ENCODE peak calls at places on chromosomes 1 and 21, in eight cellular contexts. One of them, this sample, is unnamed.

GRCh38 chr1:8554956-8555534 is 237.1 kb downstream of the SLC45A1 start:
- DNase-seq in fibroblast of pulmonary artery: peak
- DNase-seq in kidney: no peak
- DNase-seq in mammary epithelial cell: peak
- DNase-seq in GM12865: no peak
- DNase-seq in foreskin fibroblast: no peak
- DNase-seq in kidney epithelial cell: peak
- DNase-seq in body of pancreas: peak
- DNase-seq in this sample: no peak

GRCh38 chr1:198601936-198602889 is 36.6 kb upstream of the PTPRC start:
- DNase-seq in kidney epithelial cell: no peak
- DNase-seq in mammary epithelial cell: no peak
- DNase-seq in foreskin fibroblast: peak
- DNase-seq in body of pancreas: no peak
- DNase-seq in kidney: no peak
- DNase-seq in GM12865: peak
- DNase-seq in fibroblast of pulmonary artery: no peak
- DNase-seq in this sample: no peak

GRCh38 chr1:26064591-26064990 is 2.8 kb downstream of the TRIM63 start:
- DNase-seq in kidney epithelial cell: peak
- DNase-seq in fibroblast of pulmonary artery: no peak
- DNase-seq in GM12865: no peak
- DNase-seq in foreskin fibroblast: no peak
- DNase-seq in body of pancreas: no peak
- DNase-seq in mammary epithelial cell: peak
- DNase-seq in kidney: no peak
- DNase-seq in this sample: no peak

GRCh38 chr1:1033731-1034437 is 14.0 kb downstream of the AGRN start:
- DNase-seq in kidney epithelial cell: no peak
- DNase-seq in body of pancreas: no peak
- DNase-seq in mammary epithelial cell: no peak
- DNase-seq in GM12865: no peak
- DNase-seq in fibroblast of pulmonary artery: no peak
- DNase-seq in foreskin fibroblast: no peak
- DNase-seq in kidney: no peak
- DNase-seq in this sample: no peak

GRCh38 chr21:42390696-42391095 is 5.2 kb downstream of the TMPRSS3 start:
- DNase-seq in kidney epithelial cell: no peak
- DNase-seq in GM12865: no peak
- DNase-seq in foreskin fibroblast: no peak
- DNase-seq in fibroblast of pulmonary artery: no peak
- DNase-seq in kidney: no peak
- DNase-seq in mammary epithelial cell: no peak
- DNase-seq in body of pancreas: no peak
- DNase-seq in this sample: no peak

GRCh38 chr1:33338495-33339211 is 17.8 kb upstream of the A3GALT2 start:
- DNase-seq in GM12865: no peak
- DNase-seq in kidney epithelial cell: no peak
- DNase-seq in kidney: peak
- DNase-seq in fibroblast of pulmonary artery: peak
- DNase-seq in body of pancreas: peak
- DNase-seq in mammary epithelial cell: peak
- DNase-seq in foreskin fibroblast: peak
- DNase-seq in this sample: peak

GRCh38 chr1:173042806-173043205 is 7.9 kb downstream of the TNFSF18 start:
- DNase-seq in kidney: no peak
- DNase-seq in kidney epithelial cell: no peak
- DNase-seq in GM12865: no peak
- DNase-seq in fibroblast of pulmonary artery: peak
- DNase-seq in mammary epithelial cell: no peak
- DNase-seq in body of pancreas: no peak
- DNase-seq in foreskin fibroblast: no peak
- DNase-seq in this sample: peak

GRCh38 chr1:12528021-12528852 is 89.8 kb downstream of the DHRS3 start:
- DNase-seq in body of pancreas: peak
- DNase-seq in kidney: peak
- DNase-seq in kidney epithelial cell: no peak
- DNase-seq in GM12865: no peak
- DNase-seq in foreskin fibroblast: peak
- DNase-seq in fibroblast of pulmonary artery: peak
- DNase-seq in mammary epithelial cell: no peak
- DNase-seq in this sample: no peak

GRCh38 chr21:42835611-42836401 is 43.5 kb downstream of the WDR4 start:
- DNase-seq in kidney: peak
- DNase-seq in GM12865: no peak
- DNase-seq in fibroblast of pulmonary artery: no peak
- DNase-seq in body of pancreas: no peak
- DNase-seq in foreskin fibroblast: no peak
- DNase-seq in kidney epithelial cell: no peak
- DNase-seq in mammary epithelial cell: no peak
- DNase-seq in this sample: no peak

GRCh38 chr1:44786138-44786840 is 1.7 kb downstream of the BEST4 start:
- DNase-seq in GM12865: peak
- DNase-seq in fibroblast of pulmonary artery: peak
- DNase-seq in kidney epithelial cell: no peak
- DNase-seq in foreskin fibroblast: peak
- DNase-seq in body of pancreas: peak
- DNase-seq in kidney: peak
- DNase-seq in mammary epithelial cell: peak
- DNase-seq in this sample: no peak
- H3K4me3 ChIP-seq in GM12865: peak
- H3K4me3 ChIP-seq in fibroblast of pulmonary artery: peak
- H3K4me3 ChIP-seq in kidney epithelial cell: peak
- H3K4me3 ChIP-seq in foreskin fibroblast: peak
- H3K4me3 ChIP-seq in body of pancreas: no peak
- H3K4me3 ChIP-seq in kidney: peak
- H3K4me3 ChIP-seq in mammary epithelial cell: no peak
- H3K4me3 ChIP-seq in this sample: peak

GRCh38 chr1:79550402-79550801 is 543.9 kb upstream of the ADGRL4 start:
- DNase-seq in mammary epithelial cell: no peak
- DNase-seq in kidney epithelial cell: no peak
- DNase-seq in GM12865: no peak
- DNase-seq in kidney: no peak
- DNase-seq in body of pancreas: no peak
- DNase-seq in foreskin fibroblast: no peak
- DNase-seq in fibroblast of pulmonary artery: no peak
- DNase-seq in this sample: no peak

GRCh38 chr1:79561521-79561978 is 555.0 kb upstream of the ADGRL4 start:
- DNase-seq in body of pancreas: no peak
- DNase-seq in fibroblast of pulmonary artery: no peak
- DNase-seq in foreskin fibroblast: no peak
- DNase-seq in GM12865: no peak
- DNase-seq in kidney: peak
- DNase-seq in mammary epithelial cell: no peak
- DNase-seq in kidney epithelial cell: no peak
- DNase-seq in this sample: no peak

GRCh38 chr1:79551321-79551720 is 544.8 kb upstream of the ADGRL4 start:
- DNase-seq in fibroblast of pulmonary artery: peak
- DNase-seq in GM12865: no peak
- DNase-seq in foreskin fibroblast: peak
- DNase-seq in mammary epithelial cell: no peak
- DNase-seq in body of pancreas: no peak
- DNase-seq in kidney epithelial cell: no peak
- DNase-seq in kidney: no peak
- DNase-seq in this sample: no peak

GRCh38 chr1:79554620-79555160 is 548.2 kb upstream of the ADGRL4 start:
- DNase-seq in kidney: no peak
- DNase-seq in kidney epithelial cell: no peak
- DNase-seq in body of pancreas: no peak
- DNase-seq in mammary epithelial cell: peak
- DNase-seq in foreskin fibroblast: no peak
- DNase-seq in GM12865: no peak
- DNase-seq in fibroblast of pulmonary artery: no peak
- DNase-seq in this sample: no peak

GRCh38 chr1:79556189-79556588 is 549.7 kb upstream of the ADGRL4 start:
- DNase-seq in mammary epithelial cell: no peak
- DNase-seq in GM12865: no peak
- DNase-seq in fibroblast of pulmonary artery: no peak
- DNase-seq in foreskin fibroblast: no peak
- DNase-seq in kidney epithelial cell: no peak
- DNase-seq in body of pancreas: no peak
- DNase-seq in kidney: no peak
- DNase-seq in this sample: no peak
- TF ChIP-seq CTCF in mammary epithelial cell: no peak
- TF ChIP-seq CTCF in GM12865: no peak
- TF ChIP-seq CTCF in fibroblast of pulmonary artery: no peak
- TF ChIP-seq CTCF in foreskin fibroblast: no peak
- TF ChIP-seq CTCF in kidney epithelial cell: no peak
- TF ChIP-seq CTCF in body of pancreas: no peak
- TF ChIP-seq CTCF in kidney: no peak
- TF ChIP-seq CTCF in this sample: no peak

GRCh38 chr1:243268284-243268653 is 12.4 kb downstream of the SDCCAG8 start:
- DNase-seq in body of pancreas: no peak
- DNase-seq in GM12865: no peak
- DNase-seq in mammary epithelial cell: peak
- DNase-seq in kidney: no peak
- DNase-seq in kidney epithelial cell: no peak
- DNase-seq in foreskin fibroblast: peak
- DNase-seq in fibroblast of pulmonary artery: peak
- DNase-seq in this sample: peak
- H3K4me3 ChIP-seq in body of pancreas: no peak
- H3K4me3 ChIP-seq in GM12865: no peak
- H3K4me3 ChIP-seq in mammary epithelial cell: peak
- H3K4me3 ChIP-seq in kidney: no peak
- H3K4me3 ChIP-seq in kidney epithelial cell: no peak
- H3K4me3 ChIP-seq in foreskin fibroblast: no peak
- H3K4me3 ChIP-seq in fibroblast of pulmonary artery: peak
- H3K4me3 ChIP-seq in this sample: no peak

DNA sequence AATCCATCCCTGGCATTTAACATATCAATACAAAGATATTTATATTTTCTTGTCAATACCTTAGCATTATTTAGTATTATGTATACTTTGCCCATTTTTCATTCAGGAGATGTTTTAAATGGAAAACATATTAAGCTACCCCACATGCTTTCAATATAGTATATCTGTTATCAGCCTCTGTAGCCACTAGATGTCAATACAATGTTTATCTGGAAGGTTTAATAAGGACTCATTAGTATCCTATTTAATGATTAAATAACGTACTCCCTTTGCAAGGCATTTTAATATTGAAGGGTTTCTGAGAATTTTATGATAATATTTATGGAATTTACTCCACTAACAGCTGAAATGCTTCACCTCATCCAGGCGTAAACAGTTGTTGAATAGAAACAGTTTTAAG is 329.5 kb upstream of the ADGRL2 start:
- DNase-seq in body of pancreas: no peak
- DNase-seq in mammary epithelial cell: no peak
- DNase-seq in fibroblast of pulmonary artery: no peak
- DNase-seq in GM12865: no peak
- DNase-seq in kidney epithelial cell: no peak
- DNase-seq in foreskin fibroblast: no peak
- DNase-seq in kidney: no peak
- DNase-seq in this sample: no peak
- TF ChIP-seq CTCF in body of pancreas: no peak
- TF ChIP-seq CTCF in mammary epithelial cell: peak
- TF ChIP-seq CTCF in fibroblast of pulmonary artery: no peak
- TF ChIP-seq CTCF in GM12865: no peak
- TF ChIP-seq CTCF in kidney epithelial cell: no peak
- TF ChIP-seq CTCF in foreskin fibroblast: no peak
- TF ChIP-seq CTCF in kidney: no peak
- TF ChIP-seq CTCF in this sample: no peak

GRCh38 chr1:212858055-212858460 is at the start of gene FLVCR1:
- DNase-seq in fibroblast of pulmonary artery: peak
- DNase-seq in kidney: peak
- DNase-seq in mammary epithelial cell: peak
- DNase-seq in kidney epithelial cell: peak
- DNase-seq in foreskin fibroblast: peak
- DNase-seq in GM12865: peak
- DNase-seq in body of pancreas: peak
- DNase-seq in this sample: peak

GRCh38 chr1:212858461-212859265 is 588 bp downstream of the FLVCR1 start:
- DNase-seq in fibroblast of pulmonary artery: peak
- DNase-seq in GM12865: peak
- DNase-seq in mammary epithelial cell: peak
- DNase-seq in kidney epithelial cell: peak
- DNase-seq in kidney: peak
- DNase-seq in body of pancreas: peak
- DNase-seq in foreskin fibroblast: peak
- DNase-seq in this sample: no peak

GRCh38 chr1:212864201-212864600 is 6.1 kb downstream of the FLVCR1 start:
- DNase-seq in mammary epithelial cell: no peak
- DNase-seq in GM12865: no peak
- DNase-seq in body of pancreas: no peak
- DNase-seq in kidney epithelial cell: no peak
- DNase-seq in foreskin fibroblast: no peak
- DNase-seq in kidney: no peak
- DNase-seq in fibroblast of pulmonary artery: no peak
- DNase-seq in this sample: no peak

GRCh38 chr1:212860713-212861581 is 2.9 kb downstream of the FLVCR1 start:
- DNase-seq in kidney epithelial cell: no peak
- DNase-seq in foreskin fibroblast: peak
- DNase-seq in body of pancreas: no peak
- DNase-seq in GM12865: no peak
- DNase-seq in kidney: no peak
- DNase-seq in fibroblast of pulmonary artery: peak
- DNase-seq in mammary epithelial cell: peak
- DNase-seq in this sample: no peak

GRCh38 chr1:212862111-212862690 is 4.1 kb downstream of the FLVCR1 start:
- DNase-seq in mammary epithelial cell: no peak
- DNase-seq in foreskin fibroblast: no peak
- DNase-seq in GM12865: no peak
- DNase-seq in kidney: no peak
- DNase-seq in kidney epithelial cell: no peak
- DNase-seq in body of pancreas: no peak
- DNase-seq in fibroblast of pulmonary artery: no peak
- DNase-seq in this sample: no peak
- H3K4me3 ChIP-seq in mammary epithelial cell: no peak
- H3K4me3 ChIP-seq in foreskin fibroblast: no peak
- H3K4me3 ChIP-seq in GM12865: no peak
- H3K4me3 ChIP-seq in kidney: no peak
- H3K4me3 ChIP-seq in kidney epithelial cell: no peak
- H3K4me3 ChIP-seq in body of pancreas: no peak
- H3K4me3 ChIP-seq in fibroblast of pulmonary artery: no peak
- H3K4me3 ChIP-seq in this sample: no peak

DNA sequence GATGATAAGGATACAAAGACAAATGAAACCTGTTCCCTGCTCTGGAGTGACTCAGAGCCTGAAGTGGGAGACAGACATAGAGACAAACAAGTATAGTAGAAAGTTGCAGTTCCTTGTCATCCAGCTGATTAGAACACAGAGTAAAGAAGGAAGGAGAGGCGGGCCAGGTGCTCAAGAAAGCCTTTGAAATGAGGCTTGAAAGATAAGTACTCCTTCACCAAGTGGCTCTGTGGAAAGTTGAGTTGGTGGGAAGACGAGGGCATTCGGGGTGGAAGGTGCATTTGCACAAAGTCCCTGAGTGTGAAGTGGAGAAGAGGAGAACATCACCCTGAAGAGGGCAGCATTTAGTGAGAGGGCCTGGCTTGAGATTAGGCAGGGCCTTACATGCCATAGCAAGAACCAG is 17.0 kb downstream of the MARK1 start:
- DNase-seq in GM12865: peak
- DNase-seq in kidney: no peak
- DNase-seq in kidney epithelial cell: no peak
- DNase-seq in foreskin fibroblast: no peak
- DNase-seq in mammary epithelial cell: no peak
- DNase-seq in body of pancreas: no peak
- DNase-seq in fibroblast of pulmonary artery: peak
- DNase-seq in this sample: no peak
- TF ChIP-seq CTCF in GM12865: peak
- TF ChIP-seq CTCF in kidney: no peak
- TF ChIP-seq CTCF in kidney epithelial cell: peak
- TF ChIP-seq CTCF in foreskin fibroblast: no peak
- TF ChIP-seq CTCF in mammary epithelial cell: peak
- TF ChIP-seq CTCF in body of pancreas: no peak
- TF ChIP-seq CTCF in fibroblast of pulmonary artery: peak
- TF ChIP-seq CTCF in this sample: peak

This sample was measured in astrocyte of the cerebellum.